ENCODE peak calls at places on chromosomes 16 and 17, in eight cellular contexts. One of them, this sample, is unnamed.

GRCh38 chr16:18842565-18842964 is 41.2 kb upstream of the ARL6IP1 start:
- DNase-seq in astrocyte: no peak
- DNase-seq in AG09319: no peak
- DNase-seq in right atrium auricular region: no peak
- DNase-seq in nephron progenitor cell: no peak
- DNase-seq in cardiac fibroblast: no peak
- DNase-seq in breast epithelium: no peak
- DNase-seq in lower leg skin: no peak
- DNase-seq in this sample: no peak

GRCh38 chr16:82628741-82629140 is 2.0 kb downstream of the CDH13 start:
- DNase-seq in breast epithelium: no peak
- DNase-seq in lower leg skin: no peak
- DNase-seq in AG09319: no peak
- DNase-seq in right atrium auricular region: no peak
- DNase-seq in astrocyte: no peak
- DNase-seq in cardiac fibroblast: no peak
- DNase-seq in nephron progenitor cell: no peak
- DNase-seq in this sample: no peak

GRCh38 chr17:39231587-39232551 is 6.1 kb upstream of the STAC2 start:
- DNase-seq in breast epithelium: no peak
- DNase-seq in lower leg skin: no peak
- DNase-seq in astrocyte: no peak
- DNase-seq in AG09319: no peak
- DNase-seq in cardiac fibroblast: peak; percentile 62
- DNase-seq in nephron progenitor cell: peak; percentile 81
- DNase-seq in right atrium auricular region: no peak
- DNase-seq in this sample: no peak

GRCh38 chr17:68204736-68205135 is 43.1 kb upstream of the AMZ2 start:
- DNase-seq in lower leg skin: peak; percentile 86
- DNase-seq in AG09319: no peak
- DNase-seq in astrocyte: no peak
- DNase-seq in cardiac fibroblast: no peak
- DNase-seq in breast epithelium: no peak
- DNase-seq in nephron progenitor cell: peak; percentile 13
- DNase-seq in right atrium auricular region: no peak
- DNase-seq in this sample: peak; percentile 63

GRCh38 chr16:10575506-10576130 is 4.8 kb downstream of the EMP2 start:
- DNase-seq in astrocyte: peak; percentile 26
- DNase-seq in lower leg skin: no peak
- DNase-seq in right atrium auricular region: no peak
- DNase-seq in breast epithelium: no peak
- DNase-seq in cardiac fibroblast: peak; percentile 61
- DNase-seq in AG09319: no peak
- DNase-seq in nephron progenitor cell: no peak
- DNase-seq in this sample: no peak

GRCh38 chr17:34390649-34391048 is 27.6 kb upstream of the CCL1 start:
- DNase-seq in lower leg skin: no peak
- DNase-seq in breast epithelium: no peak
- DNase-seq in nephron progenitor cell: no peak
- DNase-seq in right atrium auricular region: no peak
- DNase-seq in AG09319: no peak
- DNase-seq in cardiac fibroblast: no peak
- DNase-seq in astrocyte: no peak
- DNase-seq in this sample: no peak

GRCh38 chr16:48963901-48964615 is 317.6 kb downstream of the CBLN1 start:
- DNase-seq in right atrium auricular region: no peak
- DNase-seq in cardiac fibroblast: peak; percentile 32
- DNase-seq in nephron progenitor cell: no peak
- DNase-seq in AG09319: peak; percentile 19
- DNase-seq in lower leg skin: peak; percentile 8
- DNase-seq in breast epithelium: no peak
- DNase-seq in astrocyte: peak; percentile 96
- DNase-seq in this sample: no peak

GRCh38 chr17:7014261-7014994 is 2.0 kb downstream of the RNASEK start:
- DNase-seq in AG09319: peak; percentile 95
- DNase-seq in lower leg skin: peak; percentile 99
- DNase-seq in cardiac fibroblast: peak; percentile 99
- DNase-seq in nephron progenitor cell: peak; percentile 98
- DNase-seq in right atrium auricular region: peak; percentile 98
- DNase-seq in astrocyte: peak; percentile 91
- DNase-seq in breast epithelium: peak; percentile 97
- DNase-seq in this sample: peak; percentile 99

GRCh38 chr17:82081546-82081945 is 15.9 kb upstream of the DUS1L start:
- DNase-seq in AG09319: no peak
- DNase-seq in lower leg skin: no peak
- DNase-seq in breast epithelium: no peak
- DNase-seq in cardiac fibroblast: no peak
- DNase-seq in right atrium auricular region: no peak
- DNase-seq in nephron progenitor cell: no peak
- DNase-seq in astrocyte: no peak
- DNase-seq in this sample: no peak

GRCh38 chr17:10787306-10788020 is 16.4 kb downstream of the TMEM238L start:
- DNase-seq in nephron progenitor cell: no peak
- DNase-seq in astrocyte: no peak
- DNase-seq in right atrium auricular region: no peak
- DNase-seq in AG09319: no peak
- DNase-seq in cardiac fibroblast: no peak
- DNase-seq in lower leg skin: peak; percentile 79
- DNase-seq in breast epithelium: no peak
- DNase-seq in this sample: no peak
- TF ChIP-seq CTCF in nephron progenitor cell: no peak
- TF ChIP-seq CTCF in astrocyte: no peak
- TF ChIP-seq CTCF in right atrium auricular region: no peak
- TF ChIP-seq CTCF in AG09319: no peak
- TF ChIP-seq CTCF in cardiac fibroblast: no peak
- TF ChIP-seq CTCF in lower leg skin: no peak
- TF ChIP-seq CTCF in breast epithelium: no peak
- TF ChIP-seq CTCF in this sample: no peak

GRCh38 chr16:72787130-72787518 is 260.8 kb downstream of the ZFHX3 start:
- DNase-seq in nephron progenitor cell: no peak
- DNase-seq in right atrium auricular region: no peak
- DNase-seq in lower leg skin: no peak
- DNase-seq in AG09319: no peak
- DNase-seq in cardiac fibroblast: no peak
- DNase-seq in astrocyte: no peak
- DNase-seq in breast epithelium: no peak
- DNase-seq in this sample: no peak
- TF ChIP-seq CTCF in nephron progenitor cell: no peak
- TF ChIP-seq CTCF in right atrium auricular region: no peak
- TF ChIP-seq CTCF in lower leg skin: no peak
- TF ChIP-seq CTCF in AG09319: no peak
- TF ChIP-seq CTCF in cardiac fibroblast: no peak
- TF ChIP-seq CTCF in astrocyte: no peak
- TF ChIP-seq CTCF in breast epithelium: no peak
- TF ChIP-seq CTCF in this sample: no peak

GRCh38 chr17:44912763-44913544 is 2.3 kb downstream of the GFAP start:
- DNase-seq in breast epithelium: no peak
- DNase-seq in nephron progenitor cell: no peak
- DNase-seq in AG09319: no peak
- DNase-seq in right atrium auricular region: no peak
- DNase-seq in cardiac fibroblast: no peak
- DNase-seq in lower leg skin: no peak
- DNase-seq in astrocyte: no peak
- DNase-seq in this sample: no peak

GRCh38 chr17:44909681-44910144 is 5.6 kb downstream of the GFAP start:
- DNase-seq in right atrium auricular region: no peak
- DNase-seq in breast epithelium: no peak
- DNase-seq in cardiac fibroblast: peak; percentile 30
- DNase-seq in AG09319: no peak
- DNase-seq in astrocyte: peak; percentile 74
- DNase-seq in lower leg skin: no peak
- DNase-seq in nephron progenitor cell: no peak
- DNase-seq in this sample: no peak

GRCh38 chr17:44910231-44911106 is 4.8 kb downstream of the GFAP start:
- DNase-seq in lower leg skin: no peak
- DNase-seq in cardiac fibroblast: no peak
- DNase-seq in AG09319: no peak
- DNase-seq in breast epithelium: no peak
- DNase-seq in right atrium auricular region: no peak
- DNase-seq in astrocyte: no peak
- DNase-seq in nephron progenitor cell: no peak
- DNase-seq in this sample: no peak

GRCh38 chr17:44913676-44914075 is 1.6 kb downstream of the GFAP start:
- DNase-seq in breast epithelium: no peak
- DNase-seq in astrocyte: no peak
- DNase-seq in cardiac fibroblast: no peak
- DNase-seq in nephron progenitor cell: no peak
- DNase-seq in AG09319: no peak
- DNase-seq in right atrium auricular region: no peak
- DNase-seq in lower leg skin: no peak
- DNase-seq in this sample: no peak

DNA sequence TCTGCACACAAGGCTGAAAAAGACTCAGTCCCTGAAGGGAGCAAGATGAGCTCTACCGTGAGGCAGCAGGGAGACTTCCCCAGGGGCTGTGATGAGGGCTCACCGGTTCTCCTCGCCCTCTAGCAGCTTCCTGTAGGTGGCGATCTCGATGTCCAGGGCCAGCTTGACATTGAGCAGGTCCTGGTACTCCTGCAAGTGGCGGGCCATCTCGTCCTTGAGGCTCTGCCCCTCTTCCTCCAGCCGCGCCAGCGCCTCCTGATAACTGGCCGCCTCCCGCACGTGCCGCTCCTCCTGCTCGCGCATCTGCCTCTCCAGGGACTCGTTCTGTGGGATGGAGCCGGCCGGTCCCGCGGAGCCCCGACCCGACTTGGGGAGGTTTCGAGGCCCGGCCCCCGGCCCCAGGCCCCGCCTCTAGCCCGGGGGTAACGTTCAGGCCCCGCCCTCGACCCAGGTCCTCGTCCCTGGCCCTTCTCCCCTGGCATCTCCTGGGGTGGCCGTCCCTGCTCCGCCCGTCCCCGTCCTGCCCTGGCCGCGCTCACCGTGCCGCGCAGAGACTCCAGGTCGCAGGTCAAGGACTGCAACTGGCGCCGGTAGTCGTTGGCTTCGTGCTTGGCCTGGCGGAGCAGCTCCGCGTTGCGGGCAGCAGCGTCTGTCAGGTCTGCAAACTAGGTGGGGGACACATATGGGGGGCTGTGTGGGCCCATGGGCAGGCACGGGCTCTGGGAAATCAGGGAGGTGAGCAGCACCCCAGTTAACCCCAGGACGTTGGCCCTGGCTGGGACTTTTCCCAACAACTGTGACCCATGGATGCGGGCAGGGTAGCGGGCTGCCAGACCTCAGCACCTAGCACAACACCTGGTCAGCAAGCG is 3.9 kb downstream of the GFAP start:
- DNase-seq in nephron progenitor cell: peak; percentile 70
- DNase-seq in cardiac fibroblast: peak; percentile 49
- DNase-seq in astrocyte: no peak
- DNase-seq in breast epithelium: no peak
- DNase-seq in AG09319: no peak
- DNase-seq in lower leg skin: no peak
- DNase-seq in right atrium auricular region: peak; percentile 63
- DNase-seq in this sample: no peak
- TF ChIP-seq CTCF in nephron progenitor cell: peak; percentile 56
- TF ChIP-seq CTCF in cardiac fibroblast: peak; percentile 68
- TF ChIP-seq CTCF in astrocyte: peak; percentile 35
- TF ChIP-seq CTCF in breast epithelium: no peak
- TF ChIP-seq CTCF in AG09319: peak; percentile 51
- TF ChIP-seq CTCF in lower leg skin: no peak
- TF ChIP-seq CTCF in right atrium auricular region: peak; percentile 66
- TF ChIP-seq CTCF in this sample: peak; percentile 76

GRCh38 chr17:48883171-48883570 is 9.4 kb upstream of the ATP5MC1 start:
- DNase-seq in breast epithelium: no peak
- DNase-seq in lower leg skin: no peak
- DNase-seq in nephron progenitor cell: peak; percentile 43
- DNase-seq in cardiac fibroblast: no peak
- DNase-seq in AG09319: no peak
- DNase-seq in astrocyte: no peak
- DNase-seq in right atrium auricular region: no peak
- DNase-seq in this sample: no peak

GRCh38 chr17:48878920-48879898 is 13.4 kb upstream of the ATP5MC1 start:
- DNase-seq in cardiac fibroblast: peak; percentile 79
- DNase-seq in lower leg skin: peak; percentile 90
- DNase-seq in nephron progenitor cell: peak; percentile 57
- DNase-seq in right atrium auricular region: no peak
- DNase-seq in astrocyte: peak; percentile 23
- DNase-seq in AG09319: peak; percentile 15
- DNase-seq in breast epithelium: no peak
- DNase-seq in this sample: no peak

DNA sequence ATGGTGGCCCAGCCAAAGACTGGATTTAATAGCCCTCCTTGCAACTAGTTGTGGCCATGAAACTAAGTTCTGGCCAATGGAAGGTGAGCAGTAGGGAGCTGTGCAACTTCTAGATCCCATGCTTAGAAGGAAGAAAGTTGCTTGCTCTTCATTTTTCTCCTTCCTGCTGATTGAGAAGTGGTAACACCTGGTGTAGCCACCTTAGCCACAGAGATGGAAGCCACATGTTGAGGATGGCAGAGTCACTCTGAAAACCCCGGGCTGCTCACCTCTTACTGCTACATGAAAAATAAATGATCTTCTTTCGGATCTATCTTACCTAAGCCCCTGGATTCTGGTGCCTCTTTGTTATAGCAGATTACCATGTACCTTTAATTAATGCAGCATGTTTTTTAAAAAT is 10.3 kb upstream of the ATP5MC1 start:
- DNase-seq in lower leg skin: no peak
- DNase-seq in AG09319: no peak
- DNase-seq in astrocyte: no peak
- DNase-seq in cardiac fibroblast: no peak
- DNase-seq in nephron progenitor cell: no peak
- DNase-seq in breast epithelium: no peak
- DNase-seq in right atrium auricular region: no peak
- DNase-seq in this sample: no peak
- TF ChIP-seq CTCF in lower leg skin: no peak
- TF ChIP-seq CTCF in AG09319: no peak
- TF ChIP-seq CTCF in astrocyte: no peak
- TF ChIP-seq CTCF in cardiac fibroblast: no peak
- TF ChIP-seq CTCF in nephron progenitor cell: no peak
- TF ChIP-seq CTCF in breast epithelium: no peak
- TF ChIP-seq CTCF in right atrium auricular region: no peak
- TF ChIP-seq CTCF in this sample: no peak

DNA sequence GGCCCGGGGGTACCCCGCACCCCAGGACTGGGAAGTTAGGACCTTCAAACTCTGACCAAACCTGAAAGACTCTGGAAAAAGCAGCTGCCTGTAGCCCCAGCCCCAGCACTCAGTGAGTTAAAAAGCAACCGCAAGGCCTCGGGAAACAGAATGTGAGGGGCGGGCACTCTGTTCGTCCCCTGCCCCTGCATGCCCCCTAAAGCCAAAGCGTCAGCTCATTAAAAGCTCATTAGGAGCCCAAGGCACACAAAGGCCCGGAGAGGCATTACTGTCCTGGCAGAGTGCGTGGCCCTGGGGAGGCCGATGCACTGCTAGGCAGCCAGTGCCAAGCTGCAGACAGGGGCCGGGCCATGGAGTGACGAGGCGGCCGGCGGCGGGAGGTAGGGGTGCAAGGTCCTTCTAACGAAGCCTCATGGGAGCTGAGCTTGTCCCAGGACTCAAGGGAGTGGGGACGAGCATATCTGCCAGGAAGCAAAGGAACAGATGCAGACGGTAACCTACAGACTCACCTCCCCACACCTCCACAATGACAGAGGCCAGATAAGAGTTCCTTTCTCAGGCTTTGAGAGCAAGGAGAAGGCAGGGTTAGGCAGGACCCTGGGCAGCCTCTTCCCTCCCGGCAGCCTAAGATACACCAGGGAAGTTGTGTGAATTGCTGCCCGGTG is 116.8 kb downstream of the ENGASE start:
- DNase-seq in right atrium auricular region: no peak
- DNase-seq in lower leg skin: no peak
- DNase-seq in breast epithelium: no peak
- DNase-seq in nephron progenitor cell: no peak
- DNase-seq in astrocyte: no peak
- DNase-seq in cardiac fibroblast: no peak
- DNase-seq in AG09319: no peak
- DNase-seq in this sample: no peak
- TF ChIP-seq CTCF in right atrium auricular region: no peak
- TF ChIP-seq CTCF in lower leg skin: no peak
- TF ChIP-seq CTCF in breast epithelium: no peak
- TF ChIP-seq CTCF in nephron progenitor cell: no peak
- TF ChIP-seq CTCF in astrocyte: no peak
- TF ChIP-seq CTCF in cardiac fibroblast: no peak
- TF ChIP-seq CTCF in AG09319: no peak
- TF ChIP-seq CTCF in this sample: no peak

This sample was measured in type B pancreatic cell.